ENCODE peak calls at places on chromosomes 1 and 21, in seven cellular contexts. N, E, C, Y, F, J and D are unnamed samples.

GRCh38 chr1:26700711-26701110 is 4.9 kb downstream of the ARID1A start:
- DNase-seq in N (peak; percentile 61), E (no peak), C (peak; percentile 50), Y (no peak), F (no peak), J (no peak), D (no peak)

GRCh38 chr21:38679531-38679930 is 126.2 kb upstream of the ETS2 start:
- DNase-seq in N (peak; percentile 85), E (no peak), C (no peak), Y (no peak), F (no peak), J (no peak), D (no peak)

GRCh38 chr1:61268546-61269243 is 186.3 kb downstream of the NFIA start:
- DNase-seq in N (no peak), E (no peak), C (no peak), Y (no peak), F (no peak), J (no peak), D (no peak)

GRCh38 chr1:114428083-114428754 is 82.8 kb downstream of the TRIM33 start:
- DNase-seq in N (no peak), E (no peak), C (peak; percentile 50), Y (no peak), F (no peak), J (no peak), D (no peak)

GRCh38 chr1:180168786-180169640 is 14.3 kb downstream of the QSOX1 start:
- DNase-seq in N (no peak), E (no peak), C (peak; percentile 51), Y (no peak), F (no peak), J (peak; percentile 69), D (no peak)

GRCh38 chr1:53044926-53045325 is 17.1 kb upstream of the PODN start:
- DNase-seq in N (no peak), E (no peak), C (no peak), Y (no peak), F (no peak), J (no peak), D (no peak)

GRCh38 chr1:109369167-109369746 is 28.5 kb downstream of the SORT1 start:
- DNase-seq in N (peak; percentile 77), E (no peak), C (no peak), Y (no peak), F (no peak), J (no peak), D (no peak)

GRCh38 chr1:97630968-97631367 is 289.9 kb downstream of the DPYD start:
- DNase-seq in N (peak; percentile 43), E (no peak), C (peak; percentile 11), Y (no peak), F (no peak), J (no peak), D (no peak)

GRCh38 chr1:171769754-171770153 is 11.7 kb upstream of the METTL13 start:
- DNase-seq in N (no peak), E (no peak), C (no peak), Y (no peak), F (no peak), J (no peak), D (no peak)

GRCh38 chr1:65310078-65310587 is 790 bp downstream of the DNAJC6 start:
- DNase-seq in N (no peak), E (no peak), C (no peak), Y (no peak), F (no peak), J (no peak), D (no peak)

GRCh38 chr1:228297822-228298221 is 90.0 kb downstream of the OBSCN start:
- DNase-seq in N (no peak), E (no peak), C (no peak), Y (no peak), F (no peak), J (no peak), D (no peak)

GRCh38 chr1:169105434-169106094 is 926 bp upstream of the ATP1B1 start:
- DNase-seq in N (peak; percentile 61), E (peak; percentile 22), C (peak; percentile 61), Y (peak; percentile 79), F (peak; percentile 80), J (no peak), D (peak; percentile 81)

GRCh38 chr1:230281531-230281930 is 144.6 kb downstream of the PGBD5 start:
- DNase-seq in N (no peak), E (no peak), C (no peak), Y (no peak), F (no peak), J (no peak), D (peak; percentile 5)

GRCh38 chr1:105137543-105138444 is 1388.1 kb downstream of the AMY1C start:
- DNase-seq in N (no peak), E (no peak), C (peak; percentile 46), Y (no peak), F (peak; percentile 20), J (peak; percentile 2), D (no peak)

GRCh38 chr21:28269173-28269572 is 723.5 kb downstream of the LTN1 start:
- DNase-seq in N (no peak), E (no peak), C (no peak), Y (no peak), F (no peak), J (no peak), D (no peak)

GRCh38 chr1:4796161-4796998 is 142.0 kb downstream of the AJAP1 start:
- DNase-seq in N (no peak), E (no peak), C (peak; percentile 92), Y (no peak), F (no peak), J (no peak), D (no peak)

GRCh38 chr1:168135982-168136708 is 585 bp downstream of the GPR161 start:
- DNase-seq in N (peak; percentile 11), E (no peak), C (no peak), Y (peak; percentile 59), F (peak; percentile 25), J (no peak), D (peak; percentile 69)

GRCh38 chr1:180533571-180533987 is 25.2 kb upstream of the OVAAL start:
- DNase-seq in N (peak; percentile 45), E (no peak), C (peak; percentile 88), Y (peak; percentile 61), F (peak; percentile 34), J (peak; percentile 37), D (peak; percentile 72)